ENCODE peak calls at places on chromosomes 7 and 10, in four cellular contexts. O, V, Y and M are unnamed samples.

GRCh38 chr7:130486963-130487324 is 4.9 kb upstream of the MEST start:
- DNase-seq in Y (no peak), O (no peak), V (no peak), M (no peak)

GRCh38 chr10:46560381-46560780 is 3.9 kb upstream of the GPRIN2 start:
- DNase-seq in O (no peak), V (peak), Y (peak), M (no peak)

GRCh38 chr10:5540886-5541285 is 16.1 kb downstream of the CALML3 start:
- DNase-seq in O (no peak), Y (peak), V (no peak), M (no peak)

GRCh38 chr10:59698326-59698725 is 11.3 kb downstream of the SLC16A9 start:
- DNase-seq in Y (no peak), V (no peak), O (no peak), M (no peak)

GRCh38 chr10:61903991-61904350 is 2.5 kb downstream of the ARID5B start:
- DNase-seq in O (peak), Y (no peak), V (no peak), M (no peak)

GRCh38 chr7:28729685-28730084 is 228.4 kb downstream of the TRIL start:
- DNase-seq in V (no peak), O (peak), Y (no peak), M (no peak)

GRCh38 chr7:42493436-42494198 is 256.6 kb upstream of the GLI3 start:
- DNase-seq in O (peak), Y (peak), V (peak), M (peak)

GRCh38 chr10:18689498-18689897 is 30.3 kb downstream of the ARL5B start:
- DNase-seq in O (peak), V (no peak), Y (no peak), M (peak)

GRCh38 chr10:125734148-125734547 is 14.6 kb downstream of the EDRF1 start:
- DNase-seq in V (no peak), O (no peak), Y (no peak), M (no peak)

GRCh38 chr10:125739994-125740679 is 20.6 kb downstream of the EDRF1 start:
- DNase-seq in V (no peak), O (no peak), Y (no peak), M (no peak)

DNA sequence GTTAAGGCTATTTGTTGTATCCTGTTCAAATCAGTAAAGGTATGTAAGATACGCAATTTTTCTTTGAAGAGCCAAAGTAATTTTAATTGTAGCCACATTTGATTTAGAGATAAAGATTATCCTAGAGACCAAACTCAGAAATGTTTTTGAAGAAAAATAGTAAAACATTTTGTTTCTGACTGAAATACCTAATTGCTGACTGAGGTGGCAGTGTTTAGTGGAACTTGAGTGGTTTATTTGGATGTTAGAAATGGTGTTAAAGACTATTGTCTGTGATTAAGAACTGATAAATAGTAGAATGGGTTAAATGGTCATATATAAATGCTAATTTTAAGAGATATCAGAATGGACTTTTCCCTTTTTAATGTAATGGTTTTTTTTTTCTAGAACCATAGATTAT is 15.3 kb downstream of the EDRF1 start:
- DNase-seq in O (no peak), V (no peak), Y (no peak), M (no peak)
- TF ChIP-seq CTCF in O (peak), V (no peak), Y (no peak), M (no peak)

DNA sequence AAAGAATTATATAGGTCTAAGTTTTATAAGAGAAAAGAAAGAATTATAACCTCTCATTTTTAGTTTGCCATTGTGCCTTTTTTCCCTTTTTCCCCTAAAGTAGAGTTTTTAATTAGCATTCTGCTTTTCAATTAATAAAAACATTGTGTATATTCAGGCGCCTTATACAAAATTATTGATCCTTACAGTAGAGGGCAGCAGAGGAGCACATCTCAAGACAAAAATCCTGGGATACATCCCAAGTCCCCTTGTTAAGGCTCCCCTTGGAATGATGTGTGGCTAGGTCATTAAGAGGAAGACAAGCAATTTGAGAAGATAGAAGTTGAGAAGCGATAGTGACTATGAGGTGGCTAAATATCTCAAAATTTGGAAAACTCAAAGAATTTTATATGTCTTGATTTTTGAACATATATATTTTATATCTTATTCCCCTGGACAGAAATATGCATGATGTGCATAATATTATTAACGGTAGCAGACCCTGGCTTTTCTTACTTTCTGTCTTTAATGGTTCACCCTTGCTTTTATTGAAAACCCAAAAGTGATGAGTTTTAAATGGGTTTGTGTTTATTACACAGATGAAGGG is 19.1 kb upstream of the TPK1 start:
- DNase-seq in O (peak), Y (no peak), V (no peak), M (no peak)
- TF ChIP-seq CTCF in O (peak), Y (peak), V (no peak), M (peak)

GRCh38 chr7:132154695-132155471 is 421.4 kb downstream of the PLXNA4 start:
- DNase-seq in Y (no peak), O (no peak), V (no peak), M (no peak)

GRCh38 chr7:132155715-132156114 is 420.6 kb downstream of the PLXNA4 start:
- DNase-seq in O (no peak), V (no peak), Y (no peak), M (no peak)

GRCh38 chr7:132152490-132152889 is 423.8 kb downstream of the PLXNA4 start:
- DNase-seq in V (no peak), O (no peak), Y (no peak), M (no peak)

GRCh38 chr7:132150711-132151110 is 425.6 kb downstream of the PLXNA4 start:
- DNase-seq in Y (no peak), V (no peak), O (no peak), M (no peak)

DNA sequence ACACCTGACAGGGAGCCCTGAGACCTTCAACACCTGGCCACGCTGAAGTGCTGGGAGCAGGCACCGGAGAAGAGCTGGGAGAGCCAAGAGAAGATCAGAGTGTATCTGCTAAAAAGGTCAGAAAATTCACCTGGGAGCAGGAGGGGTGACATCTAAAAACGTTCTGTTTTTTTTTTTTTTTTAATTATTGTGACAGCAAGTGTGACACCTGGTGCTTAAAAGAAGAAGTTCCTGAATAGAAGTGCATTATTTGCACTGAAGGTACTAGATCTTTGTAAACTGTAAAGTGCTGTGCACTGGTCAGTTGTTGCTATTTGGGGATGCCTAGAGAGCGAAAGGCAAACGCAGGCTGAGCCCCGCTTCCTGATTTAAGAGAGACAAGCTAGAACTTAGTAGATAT is 422.0 kb downstream of the PLXNA4 start:
- DNase-seq in V (no peak), Y (no peak), O (no peak), M (no peak)
- TF ChIP-seq CTCF in V (no peak), Y (no peak), O (no peak), M (no peak)

DNA sequence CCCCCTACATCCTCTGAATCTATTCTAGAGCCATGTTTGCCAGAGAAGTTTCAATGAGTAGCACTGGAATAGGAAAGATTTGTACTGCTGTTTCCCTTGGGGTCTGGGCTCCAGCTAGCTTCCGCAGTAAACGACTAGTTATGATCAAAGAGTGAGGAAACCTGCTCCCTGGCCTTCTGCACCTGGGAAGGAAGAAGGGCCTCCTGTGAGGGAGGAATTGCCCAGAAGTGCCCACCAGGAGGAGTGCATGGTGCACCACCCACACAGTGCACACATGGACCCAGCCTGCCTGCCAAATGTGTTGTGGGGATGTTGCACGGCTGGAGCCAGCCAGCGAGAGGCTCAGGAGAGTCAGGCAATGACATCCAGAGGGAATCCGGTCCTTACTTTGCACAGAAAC is 27.0 kb upstream of the FAM107B start:
- DNase-seq in V (no peak), Y (no peak), O (no peak), M (no peak)
- TF ChIP-seq CTCF in V (no peak), Y (no peak), O (no peak), M (no peak)

DNA sequence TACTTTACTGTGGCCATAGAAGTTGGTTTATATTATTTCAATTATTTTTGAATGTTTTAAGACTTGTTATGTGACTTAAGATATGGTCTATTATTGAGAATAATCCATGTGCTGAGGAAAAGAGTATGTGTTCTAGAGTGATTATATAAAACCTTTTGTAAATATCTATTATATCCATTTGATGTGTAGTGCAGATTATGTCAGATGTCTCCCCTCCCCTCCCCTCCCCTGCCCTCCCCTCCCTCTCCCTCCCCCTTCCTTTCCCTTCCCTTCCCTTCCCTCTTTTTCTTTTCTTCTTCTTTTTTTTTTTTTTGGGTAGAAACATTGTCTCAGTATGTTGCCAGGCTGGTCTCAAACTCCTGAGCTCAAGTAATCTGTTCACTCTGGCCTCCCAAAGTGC is 8.3 kb upstream of the CYP2C8 start:
- DNase-seq in Y (no peak), O (no peak), V (no peak), M (no peak)
- TF ChIP-seq CTCF in Y (no peak), O (no peak), V (no peak), M (no peak)

GRCh38 chr7:43942997-43943701 is 16.9 kb downstream of the UBE2D4 start:
- DNase-seq in O (no peak), Y (no peak), V (no peak), M (no peak)
- TF ChIP-seq CTCF in O (no peak), Y (no peak), V (no peak), M (no peak)

GRCh38 chr7:104093127-104093526 is 103.7 kb upstream of the RELN start:
- DNase-seq in Y (no peak), O (no peak), V (no peak), M (no peak)

GRCh38 chr7:104098890-104099289 is 108.9 kb downstream of the ORC5 start:
- DNase-seq in V (no peak), Y (no peak), O (no peak), M (no peak)

DNA sequence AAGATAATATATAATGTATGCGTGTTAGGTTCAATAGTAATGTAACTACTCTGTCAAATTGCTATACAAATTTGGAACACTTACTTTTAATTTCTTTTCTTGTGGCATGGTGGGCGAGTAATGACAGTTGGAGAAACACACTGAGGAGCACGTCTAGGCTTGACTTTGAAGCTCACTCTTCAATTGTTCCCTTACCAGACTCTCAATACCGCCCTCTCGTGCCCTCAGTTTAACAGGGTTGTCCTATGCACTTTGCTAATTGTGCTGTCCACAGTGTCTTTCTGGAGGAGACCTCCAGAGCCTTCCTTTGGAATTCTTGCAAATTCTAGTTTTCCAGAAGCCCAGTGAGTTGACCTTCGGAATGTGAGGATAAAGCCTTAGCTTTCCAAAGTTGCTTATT is 107.2 kb upstream of the RELN start:
- DNase-seq in V (no peak), O (peak), Y (no peak), M (no peak)
- TF ChIP-seq CTCF in V (no peak), O (no peak), Y (no peak), M (peak)

DNA sequence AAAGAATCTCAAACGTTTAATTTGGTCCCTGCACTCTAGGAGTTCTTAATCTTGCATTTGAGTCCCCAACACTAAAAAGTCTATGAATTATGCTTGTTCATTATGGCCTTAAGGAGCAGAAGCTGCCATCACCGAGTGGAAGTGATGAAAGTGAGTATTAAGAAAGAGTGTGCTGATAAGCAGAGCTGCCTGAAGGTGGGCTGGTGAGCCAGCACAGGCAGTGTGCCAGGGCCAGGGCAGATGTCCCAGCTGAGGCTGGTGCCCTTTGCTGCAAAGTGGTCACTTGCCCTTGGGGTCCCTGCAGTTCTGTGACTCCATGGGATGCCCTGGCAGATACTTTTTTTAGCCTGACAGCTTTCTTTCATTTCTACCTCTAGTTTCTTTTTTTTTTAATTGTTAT is 73.0 kb upstream of the LOXL4 start:
- DNase-seq in O (no peak), Y (no peak), V (no peak), M (no peak)
- TF ChIP-seq CTCF in O (no peak), Y (no peak), V (no peak), M (no peak)